ENCODE peak calls at places on chromosome 10, in ten cellular contexts. Q is spleen; Y is fibroblast of pulmonary artery; W is sigmoid colon; M is AG09319; R is astrocyte of the spinal cord; Z is lower lobe of right lung; F is kidney epithelial cell; J is HCT116; L is CD4-positive, alpha-beta T cell. I is an unnamed sample.

GRCh38 chr10:33279791-33280190 is 54.7 kb downstream of the NRP1 start:
- DNase-seq in L (no peak), Q (no peak), Z (no peak), R (no peak), F (no peak), J (no peak), W (no peak), Y (peak), M (no peak), I (no peak)

GRCh38 chr10:77979221-77979620 is 50.1 kb downstream of the POLR3A start:
- DNase-seq in J (no peak), W (peak), Y (no peak), R (no peak), Z (no peak), F (no peak), Q (no peak), M (no peak), L (no peak), I (no peak)

GRCh38 chr10:5234106-5234877 is 37.7 kb downstream of the AKR1C4 start:
- DNase-seq in M (no peak), F (no peak), Y (peak), W (no peak), R (no peak), Z (no peak), J (no peak), Q (no peak), L (no peak), I (no peak)

GRCh38 chr10:30583778-30584415 is 45.7 kb downstream of the LYZL2 start:
- DNase-seq in Z (peak), M (peak), F (peak), R (peak), Y (peak), Q (no peak), W (peak), L (no peak), J (peak), I (no peak)

GRCh38 chr10:80183436-80183835 is 21.9 kb downstream of the ANXA11 start:
- DNase-seq in Y (no peak), Z (no peak), F (no peak), J (no peak), W (no peak), M (no peak), L (no peak), R (no peak), Q (no peak), I (no peak)

GRCh38 chr10:5533098-5533731 is 8.5 kb downstream of the CALML3 start:
- DNase-seq in Y (no peak), R (no peak), W (peak), M (no peak), Q (peak), J (no peak), L (no peak), F (no peak), Z (peak), I (no peak)

GRCh38 chr10:13247784-13248183 is 13.6 kb upstream of the UCMA start:
- DNase-seq in L (no peak), W (no peak), Q (no peak), Y (no peak), M (no peak), R (no peak), J (no peak), Z (no peak), F (no peak), I (no peak)

GRCh38 chr10:111360260-111360925 is 283.6 kb downstream of the ADRA2A start:
- DNase-seq in R (no peak), F (no peak), J (peak), M (no peak), W (no peak), Y (peak), L (peak), Q (peak), Z (peak), I (peak)

GRCh38 chr10:120715214-120715613 is 135.9 kb upstream of the WDR11 start:
- DNase-seq in Q (no peak), Z (no peak), Y (no peak), L (no peak), R (no peak), M (no peak), W (no peak), J (no peak), F (no peak), I (no peak)

GRCh38 chr10:12594448-12594944 is 245.1 kb downstream of the CAMK1D start:
- DNase-seq in Y (no peak), M (no peak), F (no peak), W (no peak), Q (no peak), J (no peak), R (no peak), L (peak), Z (no peak), I (no peak)

GRCh38 chr10:94000638-94001420 is 7.1 kb downstream of the PLCE1 start:
- DNase-seq in L (no peak), J (no peak), Q (no peak), R (no peak), Z (no peak), W (no peak), F (no peak), M (no peak), Y (no peak), I (no peak)

GRCh38 chr10:102279104-102279503 is 33.8 kb downstream of the GBF1 start:
- DNase-seq in Q (no peak), M (no peak), R (no peak), J (no peak), W (no peak), Z (no peak), Y (no peak), L (no peak), F (no peak), I (no peak)

GRCh38 chr10:80492875-80493413 is 38.8 kb downstream of the TSPAN14 start:
- DNase-seq in F (no peak), Q (no peak), Y (no peak), L (no peak), M (no peak), J (no peak), W (no peak), R (no peak), Z (no peak), I (no peak)

GRCh38 chr10:52170776-52171175 is 143.3 kb upstream of the DKK1 start:
- DNase-seq in J (no peak), M (no peak), F (no peak), L (no peak), W (no peak), Z (no peak), Y (no peak), R (no peak), Q (no peak), I (no peak)

GRCh38 chr10:16440396-16441105 is 3.7 kb downstream of the PTER start:
- DNase-seq in F (peak), Q (no peak), W (no peak), M (no peak), Y (peak), Z (no peak), J (no peak), L (no peak), R (no peak), I (no peak)

GRCh38 chr10:115422624-115423023 is 329.5 kb downstream of the ATRNL1 start:
- DNase-seq in R (no peak), L (no peak), Q (no peak), M (no peak), J (no peak), Z (no peak), Y (no peak), F (no peak), W (no peak), I (no peak)

GRCh38 chr10:74163313-74164068 is 12.5 kb downstream of the ADK start:
- DNase-seq in W (no peak), J (no peak), Q (no peak), L (no peak), F (no peak), Y (no peak), M (no peak), Z (no peak), R (no peak), I (no peak)

GRCh38 chr10:13329565-13329964 is 18.5 kb downstream of the SEPHS1 start:
- DNase-seq in Z (no peak), L (no peak), R (no peak), Y (no peak), W (no peak), J (no peak), M (no peak), F (no peak), Q (no peak), I (no peak)

GRCh38 chr10:21475393-21475792 is 50.1 kb downstream of the SKIDA1 start:
- DNase-seq in R (no peak), F (no peak), J (no peak), M (no peak), Q (no peak), Y (no peak), L (no peak), Z (no peak), W (no peak), I (no peak)

GRCh38 chr10:63901916-63902315 is 380.7 kb downstream of the REEP3 start:
- DNase-seq in Q (no peak), Y (peak), Z (no peak), L (no peak), M (no peak), J (no peak), W (no peak), F (no peak), R (no peak), I (no peak)

GRCh38 chr10:58210160-58210559 is 57.5 kb downstream of the IPMK start:
- DNase-seq in F (no peak), L (no peak), Z (no peak), R (no peak), Q (no peak), M (no peak), W (no peak), J (no peak), Y (no peak), I (no peak)

GRCh38 chr10:58206251-58206650 is 61.4 kb downstream of the IPMK start:
- DNase-seq in R (no peak), F (no peak), M (no peak), Y (no peak), W (no peak), J (no peak), Q (no peak), Z (no peak), L (no peak), I (no peak)

GRCh38 chr10:58212622-58213021 is 55.1 kb downstream of the IPMK start:
- DNase-seq in J (no peak), M (no peak), Z (no peak), W (no peak), Y (no peak), L (no peak), F (no peak), R (no peak), Q (no peak), I (no peak)

DNA sequence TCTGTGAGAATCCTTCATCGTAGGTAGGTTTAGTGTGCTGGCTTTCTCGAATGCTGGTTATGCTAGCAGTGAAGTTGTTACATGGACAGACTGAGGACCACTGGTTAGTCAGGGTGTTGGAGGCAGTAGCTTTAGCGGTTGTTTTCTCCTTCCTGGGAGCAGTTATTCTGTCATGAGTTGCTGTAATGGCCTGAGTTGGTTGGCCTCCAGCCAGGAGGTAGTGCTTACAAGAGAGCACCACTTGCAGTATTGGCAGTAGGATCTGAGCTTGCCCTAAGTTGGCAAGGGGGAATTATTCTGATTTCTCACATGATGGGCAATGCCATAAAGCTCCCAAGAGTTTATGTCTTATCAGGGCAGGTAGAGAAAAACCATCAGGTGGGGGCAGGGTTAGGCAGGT is 58.0 kb downstream of the IPMK start:
- DNase-seq in Z (no peak), W (no peak), F (no peak), Q (no peak), Y (peak), J (no peak), M (no peak), L (no peak), R (peak), I (no peak)
- TF ChIP-seq CTCF in Z (no peak), W (no peak), F (no peak), Q (no peak), Y (no peak), J (no peak), M (no peak), L (no peak), R (no peak), I (no peak)

GRCh38 chr10:95284807-95285206 is 6.0 kb downstream of the PDLIM1 start:
- DNase-seq in M (no peak), R (no peak), W (no peak), Q (no peak), L (no peak), Z (no peak), J (no peak), Y (no peak), F (no peak), I (no peak)
- TF ChIP-seq CTCF in M (no peak), R (no peak), W (no peak), Q (no peak), L (no peak), Z (no peak), J (no peak), Y (no peak), F (no peak), I (no peak)

GRCh38 chr10:35027567-35027966 is 62.6 kb downstream of the CUL2 start:
- DNase-seq in R (peak), L (no peak), J (no peak), Q (no peak), W (no peak), Z (no peak), F (no peak), Y (peak), M (no peak), I (peak)
- TF ChIP-seq CTCF in R (peak), L (peak), J (peak), Q (no peak), W (peak), Z (peak), F (peak), Y (peak), M (peak), I (peak)

GRCh38 chr10:71753091-71753959 is 20.0 kb downstream of the VSIR start:
- DNase-seq in J (no peak), Y (no peak), R (no peak), L (no peak), Z (peak), Q (peak), F (no peak), M (no peak), W (peak), I (no peak)
- TF ChIP-seq CTCF in J (no peak), Y (no peak), R (no peak), L (no peak), Z (no peak), Q (no peak), F (no peak), M (no peak), W (no peak), I (no peak)

GRCh38 chr10:58735087-58735486 is 222.4 kb downstream of the BICC1 start:
- DNase-seq in J (no peak), Z (no peak), Y (no peak), Q (no peak), F (no peak), R (no peak), M (no peak), L (no peak), W (no peak), I (no peak)

GRCh38 chr10:58741673-58742072 is 229.0 kb downstream of the BICC1 start:
- DNase-seq in F (no peak), M (no peak), Z (no peak), J (no peak), L (no peak), Y (no peak), R (no peak), Q (no peak), W (no peak), I (no peak)

GRCh38 chr10:58742141-58742540 is 229.5 kb downstream of the BICC1 start:
- DNase-seq in R (no peak), W (no peak), F (no peak), L (no peak), M (no peak), Z (no peak), Y (no peak), Q (no peak), J (no peak), I (no peak)

GRCh38 chr10:58743466-58744115 is 230.9 kb downstream of the BICC1 start:
- DNase-seq in R (peak), Q (no peak), Z (no peak), M (no peak), L (no peak), Y (peak), J (no peak), W (no peak), F (no peak), I (no peak)

GRCh38 chr10:58740620-58741369 is 228.1 kb downstream of the BICC1 start:
- DNase-seq in Z (no peak), L (no peak), Q (no peak), M (no peak), Y (no peak), W (no peak), R (no peak), J (no peak), F (no peak), I (no peak)
- TF ChIP-seq CTCF in Z (no peak), L (no peak), Q (no peak), M (no peak), Y (no peak), W (no peak), R (no peak), J (no peak), F (no peak), I (no peak)

GRCh38 chr10:97734021-97734420 is 2.9 kb upstream of the ZFYVE27 start:
- DNase-seq in F (no peak), Z (no peak), L (no peak), R (no peak), W (no peak), J (no peak), Y (no peak), Q (no peak), M (no peak), I (no peak)

GRCh38 chr10:97729014-97729413 is 7.9 kb upstream of the ZFYVE27 start:
- DNase-seq in Q (no peak), Z (no peak), F (no peak), J (no peak), L (no peak), Y (no peak), M (no peak), W (no peak), R (no peak), I (no peak)

GRCh38 chr10:97733256-97733655 is 3.7 kb upstream of the ZFYVE27 start:
- DNase-seq in M (no peak), Q (no peak), J (no peak), F (no peak), W (no peak), Z (no peak), Y (no peak), R (no peak), L (no peak), I (no peak)

GRCh38 chr10:97731346-97732051 is 5.4 kb upstream of the ZFYVE27 start:
- DNase-seq in M (peak), Q (no peak), R (peak), J (no peak), Y (peak), F (no peak), W (peak), Z (no peak), L (peak), I (no peak)

GRCh38 chr10:97732052-97732359 is 4.9 kb upstream of the ZFYVE27 start:
- DNase-seq in Y (no peak), W (no peak), F (no peak), L (no peak), Q (no peak), R (no peak), J (no peak), Z (no peak), M (no peak), I (no peak)
- TF ChIP-seq CTCF in Y (no peak), W (no peak), F (no peak), L (peak), Q (no peak), R (no peak), J (no peak), Z (no peak), M (no peak), I (no peak)

GRCh38 chr10:82938331-82938730 is 1063.3 kb downstream of the NRG3 start:
- DNase-seq in Y (no peak), Q (no peak), J (no peak), W (no peak), L (no peak), F (no peak), M (no peak), R (no peak), Z (no peak), I (no peak)

GRCh38 chr10:82934947-82935346 is 1060.0 kb downstream of the NRG3 start:
- DNase-seq in Y (no peak), L (no peak), R (no peak), M (no peak), Q (no peak), J (no peak), W (no peak), Z (no peak), F (no peak), I (no peak)

GRCh38 chr10:82932426-82932825 is 1057.4 kb downstream of the NRG3 start:
- DNase-seq in M (no peak), W (no peak), Z (no peak), Q (no peak), J (no peak), L (no peak), F (no peak), R (peak), Y (no peak), I (no peak)

GRCh38 chr10:82934429-82934828 is 1059.4 kb downstream of the NRG3 start:
- DNase-seq in Q (no peak), Z (no peak), W (no peak), Y (peak), L (no peak), R (no peak), J (no peak), F (no peak), M (no peak), I (no peak)
- TF ChIP-seq CTCF in Q (no peak), Z (no peak), W (no peak), Y (no peak), L (no peak), R (no peak), J (no peak), F (peak), M (no peak), I (no peak)

GRCh38 chr10:1190791-1191490 is 134.8 kb downstream of the WDR37 start:
- DNase-seq in W (peak), L (no peak), F (no peak), M (no peak), Z (peak), Y (no peak), Q (peak), R (no peak), J (no peak), I (no peak)

GRCh38 chr10:1187855-1188555 is 131.8 kb downstream of the WDR37 start:
- DNase-seq in J (no peak), Y (no peak), R (no peak), M (no peak), L (no peak), Q (peak), Z (no peak), W (peak), F (no peak), I (no peak)

GRCh38 chr10:1189166-1190051 is 133.2 kb downstream of the WDR37 start:
- DNase-seq in Y (no peak), W (peak), F (no peak), Z (peak), R (no peak), M (no peak), J (no peak), Q (peak), L (no peak), I (no peak)

GRCh38 chr10:1188556-1189135 is 132.5 kb downstream of the WDR37 start:
- DNase-seq in Q (no peak), F (no peak), Z (peak), M (no peak), Y (no peak), L (no peak), J (no peak), W (peak), R (no peak), I (no peak)

GRCh38 chr10:1190052-1190395 is 133.8 kb downstream of the WDR37 start:
- DNase-seq in R (no peak), Z (peak), Y (no peak), F (no peak), J (no peak), L (no peak), W (no peak), M (no peak), Q (peak), I (no peak)
- TF ChIP-seq CTCF in R (no peak), Z (no peak), Y (no peak), F (no peak), J (no peak), L (no peak), W (no peak), M (no peak), Q (no peak), I (no peak)

GRCh38 chr10:54415483-54415882 is 385.5 kb downstream of the PCDH15 start:
- DNase-seq in L (no peak), F (no peak), J (no peak), Y (no peak), M (no peak), W (no peak), Q (no peak), Z (no peak), R (no peak), I (no peak)
- TF ChIP-seq CTCF in L (no peak), F (no peak), J (no peak), Y (no peak), M (no peak), W (no peak), Q (no peak), Z (no peak), R (no peak), I (no peak)

I was measured in BJ.